ENCODE peak calls at places on chromosomes 6 and 20, in eight cellular contexts. D is Calu3; C is activated naive CD4-positive, alpha-beta T cell treated with anti-CD3 and anti-CD28 coated beads, Interleukin-2, amount 10 ng/mL, durations not matched to agents 7 days and 5 days; U is BE2C; Y is amniotic epithelial cell; Q is stimulated activated CD4-positive, alpha-beta T cell treated with anti-CD3 and anti-CD28 coated beads, Interleukin-1b, Interleukin-23, amount 100 ng/mL, for 1 hour; S is GM12865; W is smooth muscle cell of the brain vasculature. H is an unnamed sample.

GRCh38 chr6:148943451-148943850 is 196.6 kb downstream of the UST start:
- DNase-seq in D (no peak), C (no peak), U (no peak), Y (peak; percentile 71), Q (no peak), S (no peak), W (no peak), H (no peak)

GRCh38 chr6:75210885-75211739 is 5.3 kb upstream of the COL12A1 start:
- DNase-seq in D (peak; percentile 55), C (peak; percentile 54), U (peak; percentile 65), Y (peak; percentile 65), Q (no peak), S (peak; percentile 73), W (no peak), H (peak; percentile 80)

GRCh38 chr6:150418825-150419594 is 50.2 kb downstream of the IYD start:
- DNase-seq in D (peak; percentile 75), C (peak; percentile 60), U (peak; percentile 67), Y (peak; percentile 19), Q (peak; percentile 27), S (peak; percentile 57), W (peak; percentile 47), H (peak; percentile 42)

GRCh38 chr6:344816-345340 is 46.7 kb upstream of the IRF4 start:
- DNase-seq in D (no peak), C (no peak), U (no peak), Y (peak; percentile 76), Q (no peak), S (no peak), W (no peak), H (no peak)

GRCh38 chr6:132128424-132128823 is 177.3 kb upstream of the CCN2 start:
- DNase-seq in D (no peak), C (no peak), U (no peak), Y (no peak), Q (no peak), S (no peak), W (no peak), H (no peak)

GRCh38 chr20:39036011-39036410 is 73.9 kb downstream of the DHX35 start:
- DNase-seq in D (no peak), C (no peak), U (no peak), Y (no peak), Q (no peak), S (no peak), W (no peak), H (no peak)

GRCh38 chr20:5973172-5973571 is 22.7 kb downstream of the MCM8 start:
- DNase-seq in D (no peak), C (no peak), U (no peak), Y (peak; percentile 88), Q (no peak), S (no peak), W (no peak), H (no peak)

GRCh38 chr6:389622-390021 is 1.9 kb upstream of the IRF4 start:
- DNase-seq in D (no peak), C (peak; percentile 57), U (no peak), Y (no peak), Q (no peak), S (peak; percentile 91), W (no peak), H (no peak)

GRCh38 chr6:149389509-149390297 is 10.4 kb upstream of the SUMO4 start:
- DNase-seq in D (no peak), C (no peak), U (no peak), Y (no peak), Q (no peak), S (no peak), W (no peak), H (no peak)

GRCh38 chr6:146358341-146359046 is 185.1 kb upstream of the RAB32 start:
- DNase-seq in D (no peak), C (no peak), U (no peak), Y (no peak), Q (no peak), S (no peak), W (no peak), H (no peak)

GRCh38 chr6:18477301-18477941 is 90.3 kb downstream of the RNF144B start:
- DNase-seq in D (no peak), C (no peak), U (no peak), Y (no peak), Q (no peak), S (peak; percentile 2), W (no peak), H (peak; percentile 71)

GRCh38 chr20:23141450-23142161 is 55.5 kb upstream of the CD93 start:
- DNase-seq in D (no peak), C (no peak), U (no peak), Y (no peak), Q (no peak), S (no peak), W (no peak), H (no peak)

GRCh38 chr6:137846772-137847313 is 20.2 kb upstream of the TNFAIP3 start:
- DNase-seq in D (no peak), C (no peak), U (no peak), Y (no peak), Q (no peak), S (peak; percentile 63), W (no peak), H (no peak)

GRCh38 chr20:11972478-11972877 is 54.8 kb downstream of the BTBD3 start:
- DNase-seq in D (no peak), C (no peak), U (no peak), Y (no peak), Q (no peak), S (no peak), W (no peak), H (no peak)

GRCh38 chr6:113856011-113856551 is 1.1 kb upstream of the MARCKS start:
- DNase-seq in D (peak; percentile 27), C (no peak), U (peak; percentile 34), Y (peak; percentile 53), Q (no peak), S (peak; percentile 58), W (peak; percentile 31), H (no peak)

GRCh38 chr6:154448448-154449096 is 61.9 kb downstream of the CNKSR3 start:
- DNase-seq in D (no peak), C (no peak), U (peak; percentile 67), Y (peak; percentile 88), Q (no peak), S (no peak), W (peak; percentile 18), H (no peak)

H was measured in RPMI8226.